ENCODE peak calls at places on chromosomes 12 and 14, in seven cellular contexts. One of them, this sample, is unnamed.

GRCh38 chr14:57245941-57246340 is 22.8 kb downstream of the EXOC5 start:
- DNase-seq in ACHN: no peak
- DNase-seq in BE2C: no peak
- DNase-seq in lower lobe of right lung: no peak
- DNase-seq in transverse colon: no peak
- DNase-seq in HepG2: no peak
- DNase-seq in astrocyte of the cerebellum: no peak
- DNase-seq in this sample: no peak

GRCh38 chr14:104118006-104118844 is 20.2 kb upstream of the KIF26A start:
- DNase-seq in ACHN: no peak
- DNase-seq in BE2C: peak
- DNase-seq in lower lobe of right lung: no peak
- DNase-seq in transverse colon: peak
- DNase-seq in HepG2: no peak
- DNase-seq in astrocyte of the cerebellum: no peak
- DNase-seq in this sample: no peak

GRCh38 chr12:94289551-94290312 is 141.4 kb downstream of the PLXNC1 start:
- DNase-seq in ACHN: no peak
- DNase-seq in BE2C: no peak
- DNase-seq in lower lobe of right lung: no peak
- DNase-seq in transverse colon: no peak
- DNase-seq in HepG2: no peak
- DNase-seq in astrocyte of the cerebellum: peak
- DNase-seq in this sample: peak

GRCh38 chr12:11768233-11768965 is 118.9 kb downstream of the ETV6 start:
- DNase-seq in ACHN: no peak
- DNase-seq in BE2C: no peak
- DNase-seq in lower lobe of right lung: no peak
- DNase-seq in transverse colon: no peak
- DNase-seq in HepG2: peak
- DNase-seq in astrocyte of the cerebellum: no peak
- DNase-seq in this sample: no peak

GRCh38 chr12:462936-463705 is 3.4 kb downstream of the B4GALNT3 start:
- DNase-seq in ACHN: no peak
- DNase-seq in BE2C: no peak
- DNase-seq in lower lobe of right lung: peak
- DNase-seq in transverse colon: peak
- DNase-seq in HepG2: no peak
- DNase-seq in astrocyte of the cerebellum: no peak
- DNase-seq in this sample: no peak

GRCh38 chr12:16523570-16524331 is 82.2 kb downstream of the LMO3 start:
- DNase-seq in ACHN: no peak
- DNase-seq in BE2C: no peak
- DNase-seq in lower lobe of right lung: no peak
- DNase-seq in transverse colon: no peak
- DNase-seq in HepG2: no peak
- DNase-seq in astrocyte of the cerebellum: no peak
- DNase-seq in this sample: no peak

GRCh38 chr12:58882796-58883195 is 37.5 kb downstream of the LRIG3 start:
- DNase-seq in ACHN: no peak
- DNase-seq in BE2C: no peak
- DNase-seq in lower lobe of right lung: no peak
- DNase-seq in transverse colon: no peak
- DNase-seq in HepG2: no peak
- DNase-seq in astrocyte of the cerebellum: no peak
- DNase-seq in this sample: no peak

GRCh38 chr14:37889087-37889486 is 293.7 kb downstream of the TTC6 start:
- DNase-seq in ACHN: no peak
- DNase-seq in BE2C: peak
- DNase-seq in lower lobe of right lung: no peak
- DNase-seq in transverse colon: no peak
- DNase-seq in HepG2: peak
- DNase-seq in astrocyte of the cerebellum: peak
- DNase-seq in this sample: no peak

GRCh38 chr12:114412307-114412706 is 6.4 kb upstream of the TBX5 start:
- DNase-seq in ACHN: no peak
- DNase-seq in BE2C: no peak
- DNase-seq in lower lobe of right lung: no peak
- DNase-seq in transverse colon: no peak
- DNase-seq in HepG2: no peak
- DNase-seq in astrocyte of the cerebellum: no peak
- DNase-seq in this sample: no peak

GRCh38 chr12:130127527-130127908 is 34.7 kb upstream of the FZD10 start:
- DNase-seq in ACHN: no peak
- DNase-seq in BE2C: no peak
- DNase-seq in lower lobe of right lung: no peak
- DNase-seq in transverse colon: no peak
- DNase-seq in HepG2: no peak
- DNase-seq in astrocyte of the cerebellum: no peak
- DNase-seq in this sample: no peak

GRCh38 chr12:6333029-6333428 is 8.8 kb downstream of the TNFRSF1A start:
- DNase-seq in ACHN: no peak
- DNase-seq in BE2C: no peak
- DNase-seq in lower lobe of right lung: peak
- DNase-seq in transverse colon: no peak
- DNase-seq in HepG2: no peak
- DNase-seq in astrocyte of the cerebellum: no peak
- DNase-seq in this sample: no peak

This sample was measured in non-pigmented ciliary epithelial cell.